ENCODE peak calls at places on chromosomes 7 and 10, in five cellular contexts. P, W, D, I and Y are unnamed samples.

GRCh38 chr10:1625731-1626130 is 111.6 kb downstream of the ADARB2 start:
- DNase-seq in D (no peak), P (no peak), W (no peak), I (no peak), Y (no peak)

GRCh38 chr10:43135656-43136055 is 2.6 kb upstream of the CSGALNACT2 start:
- DNase-seq in P (no peak), W (no peak), I (no peak), D (no peak), Y (no peak)

GRCh38 chr7:1558181-1558811 is 2.3 kb upstream of the TMEM184A start:
- DNase-seq in D (peak), W (peak), I (peak), P (no peak), Y (no peak)

GRCh38 chr7:25103766-25104165 is 21.3 kb downstream of the CYCS start:
- DNase-seq in P (no peak), I (no peak), W (no peak), D (no peak), Y (no peak)

GRCh38 chr7:112404321-112404720 is 45.9 kb upstream of the IFRD1 start:
- DNase-seq in P (no peak), I (no peak), W (no peak), D (no peak), Y (no peak)

GRCh38 chr7:102203218-102203617 is 83.5 kb upstream of the SH2B2 start:
- DNase-seq in I (no peak), W (no peak), P (no peak), D (no peak), Y (no peak)

GRCh38 chr7:125606661-125607060 is 677.0 kb upstream of the POT1 start:
- DNase-seq in D (no peak), P (no peak), W (no peak), I (no peak), Y (no peak)

GRCh38 chr10:35696392-35696791 is 54.3 kb upstream of the FZD8 start:
- DNase-seq in D (no peak), P (no peak), I (no peak), W (no peak), Y (no peak)

GRCh38 chr7:139768249-139768824 is 9.5 kb downstream of the HIPK2 start:
- DNase-seq in D (no peak), I (no peak), P (no peak), W (no peak), Y (no peak)

GRCh38 chr7:92504563-92504962 is 23.8 kb downstream of the PEX1 start:
- DNase-seq in I (no peak), W (peak), D (no peak), P (no peak), Y (no peak)

GRCh38 chr10:132444877-132445351 is 47.9 kb downstream of the PWWP2B start:
- DNase-seq in P (no peak), D (no peak), W (no peak), I (no peak), Y (peak)

GRCh38 chr7:134548877-134549276 is at the start of gene AKR1B15:
- DNase-seq in W (no peak), I (no peak), D (no peak), P (peak), Y (peak)

GRCh38 chr10:127168251-127168650 is 28.1 kb downstream of the INSYN2A start:
- DNase-seq in D (no peak), P (no peak), I (no peak), W (no peak), Y (no peak)

GRCh38 chr7:44762726-44763522 is 14.3 kb downstream of the ZMIZ2 start:
- DNase-seq in P (no peak), I (no peak), W (no peak), D (no peak), Y (no peak)

GRCh38 chr7:33556471-33556870 is 348.9 kb upstream of the BMPER start:
- DNase-seq in P (no peak), D (no peak), W (no peak), I (no peak), Y (no peak)

GRCh38 chr7:46007194-46007593 is 86.1 kb upstream of the IGFBP3 start:
- DNase-seq in P (no peak), W (no peak), I (no peak), D (no peak), Y (no peak)

GRCh38 chr10:49608166-49608758 is 1.8 kb upstream of the SLC18A3 start:
- DNase-seq in W (no peak), D (peak), I (no peak), P (no peak), Y (no peak)
- TF ChIP-seq ESRRA in W (no peak), D (no peak), I (no peak), P (no peak), Y (no peak)

GRCh38 chr7:2609001-2609411 is 22.8 kb upstream of the TTYH3 start:
- DNase-seq in D (peak), P (no peak), W (peak), I (peak), Y (peak)
- TF ChIP-seq ESRRA in D (no peak), P (no peak), W (no peak), I (no peak), Y (no peak)

DNA sequence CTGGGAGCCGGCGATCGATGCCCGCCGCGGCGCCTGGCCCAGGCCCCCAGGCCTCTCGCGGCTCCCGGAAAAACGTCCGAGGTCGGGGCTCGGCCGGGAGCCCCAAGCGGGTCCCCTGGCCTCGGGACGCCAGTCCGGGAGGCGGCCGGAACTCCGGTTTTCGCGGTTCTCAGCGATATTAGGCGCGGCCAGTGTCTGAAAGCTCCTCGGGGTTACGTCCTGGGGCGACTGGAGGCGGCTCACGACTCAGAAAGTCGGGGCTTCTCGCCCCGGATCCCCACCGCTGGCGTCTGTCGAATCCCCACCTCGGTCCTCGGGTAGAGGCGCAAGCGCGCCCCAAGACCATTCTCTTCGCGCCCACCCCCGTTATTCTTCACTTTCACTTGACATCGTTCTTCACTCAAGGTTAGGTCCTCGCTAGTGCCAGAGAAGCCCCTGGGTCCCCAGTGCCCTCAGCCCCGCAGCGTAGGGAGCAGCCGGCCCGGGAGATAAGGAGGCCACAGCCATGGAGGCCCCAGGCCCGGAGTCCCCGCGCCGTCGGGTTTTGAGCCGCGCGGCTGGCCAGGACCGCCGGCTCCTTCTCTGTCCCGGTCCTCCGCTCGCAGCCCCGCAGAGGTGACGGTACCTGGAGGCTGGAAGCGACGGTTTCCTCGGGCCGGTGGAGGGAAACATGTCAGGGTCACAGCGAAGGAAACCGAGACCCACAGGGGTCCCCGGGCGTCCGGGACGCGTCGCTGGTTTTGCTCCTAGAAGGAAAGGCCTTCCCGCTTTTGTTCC is 35.2 kb upstream of the EBLN1 start:
- DNase-seq in D (peak), P (no peak), W (no peak), I (no peak), Y (no peak)
- TF ChIP-seq ESRRA in D (no peak), P (no peak), W (no peak), I (no peak), Y (no peak)

GRCh38 chr7:6375346-6376101 is 72.2 kb downstream of the DAGLB start:
- DNase-seq in P (no peak), W (no peak), I (no peak), D (no peak), Y (no peak)
- TF ChIP-seq ESRRA in P (no peak), W (no peak), I (no peak), D (no peak), Y (no peak)

DNA sequence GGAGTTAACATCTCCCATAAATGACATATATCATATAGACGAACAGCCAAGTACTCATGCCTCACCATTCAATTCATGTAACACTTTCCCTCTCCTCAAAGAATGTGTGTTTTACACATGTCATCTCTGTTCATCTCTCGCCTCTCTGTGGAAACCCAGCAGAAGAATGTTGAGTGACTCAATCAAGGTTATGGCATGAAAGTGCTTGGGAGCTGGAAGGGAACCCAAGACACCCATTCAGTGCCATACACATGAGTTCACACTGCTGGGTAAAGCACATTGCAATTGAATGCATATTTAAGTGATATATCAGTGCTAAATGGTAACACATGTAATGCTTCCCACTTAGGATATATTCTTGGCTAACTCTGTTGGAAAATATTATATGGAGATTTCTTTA is 322.9 kb downstream of the PTEN start:
- DNase-seq in D (no peak), I (no peak), P (no peak), W (no peak), Y (no peak)
- TF ChIP-seq ESRRA in D (no peak), I (no peak), P (no peak), W (no peak), Y (no peak)

GRCh38 chr10:77415311-77415960 is 222.2 kb downstream of the KCNMA1 start:
- DNase-seq in I (no peak), P (no peak), W (no peak), D (no peak), Y (no peak)
- TF ChIP-seq ESRRA in I (no peak), P (no peak), W (no peak), D (no peak), Y (no peak)

GRCh38 chr7:158252081-158252836 is 335.4 kb downstream of the PTPRN2 start:
- DNase-seq in I (no peak), D (peak), W (no peak), P (no peak), Y (no peak)
- TF ChIP-seq ESRRA in I (no peak), D (no peak), W (no peak), P (no peak), Y (no peak)

GRCh38 chr7:108581655-108582491 is 12.2 kb downstream of the DNAJB9 start:
- DNase-seq in I (no peak), W (peak), P (no peak), D (no peak), Y (no peak)
- TF ChIP-seq ESRRA in I (no peak), W (no peak), P (no peak), D (no peak), Y (no peak)

GRCh38 chr10:112539340-112539739 is 92.3 kb downstream of the VTI1A start:
- DNase-seq in D (no peak), P (no peak), I (no peak), W (no peak), Y (no peak)
- TF ChIP-seq ESRRA in D (no peak), P (no peak), I (no peak), W (no peak), Y (no peak)

DNA sequence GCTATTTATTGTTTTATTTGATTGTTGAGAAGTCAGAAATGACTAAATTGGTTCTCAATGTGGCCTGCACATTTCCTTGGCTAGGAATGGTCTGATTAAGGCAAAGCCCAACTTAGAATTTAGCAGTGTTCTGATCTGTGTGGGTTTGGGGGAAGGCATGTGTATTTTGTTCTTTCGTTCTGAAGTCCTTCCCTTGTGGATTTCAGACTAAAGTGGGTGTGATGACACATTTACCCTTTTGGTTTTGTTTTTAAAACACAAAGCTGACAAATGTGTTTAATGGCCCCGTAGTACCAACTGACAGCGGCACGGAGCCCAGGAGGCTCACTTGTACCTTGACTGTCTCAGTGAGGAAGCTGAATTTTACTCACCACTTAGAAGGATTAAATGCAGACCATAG is 452.3 kb upstream of the GALNT17 start:
- DNase-seq in P (peak), W (no peak), D (no peak), I (no peak), Y (no peak)
- TF ChIP-seq ESRRA in P (no peak), W (no peak), D (no peak), I (no peak), Y (no peak)